ENCODE peak calls at places on chromosome 2, in four cellular contexts. One of them, this sample, is unnamed. For H3K4me1, the result is how much of the 10 kb centered on the place peaks cover.

GRCh38 chr2:106143495-106144215 is 50.4 kb downstream of the UXS1 start:
- DNase-seq in GM23248: peak
- DNase-seq in HCT116: no peak
- DNase-seq in PC-3: peak
- DNase-seq in this sample: no peak

GRCh38 chr2:41853427-41854191 is 194.2 kb upstream of the PKDCC start:
- DNase-seq in GM23248: peak
- DNase-seq in HCT116: peak
- DNase-seq in PC-3: peak
- DNase-seq in this sample: peak

GRCh38 chr2:234566622-234567021 is 69.7 kb upstream of the ARL4C start:
- DNase-seq in GM23248: no peak
- DNase-seq in HCT116: no peak
- DNase-seq in PC-3: no peak
- DNase-seq in this sample: no peak

GRCh38 chr2:230593765-230594164 is 118.9 kb upstream of the CAB39 start:
- DNase-seq in GM23248: no peak
- DNase-seq in HCT116: no peak
- DNase-seq in PC-3: no peak
- DNase-seq in this sample: no peak

GRCh38 chr2:675982-676646 is 1.1 kb downstream of the TMEM18 start:
- DNase-seq in GM23248: peak
- DNase-seq in HCT116: no peak
- DNase-seq in PC-3: peak
- DNase-seq in this sample: peak

GRCh38 chr2:239727776-239728600 is 297.2 kb downstream of the NDUFA10 start:
- DNase-seq in GM23248: no peak
- DNase-seq in HCT116: no peak
- DNase-seq in PC-3: no peak
- DNase-seq in this sample: no peak

GRCh38 chr2:177666408-177666807 is 273.8 kb downstream of the AGPS start:
- DNase-seq in GM23248: peak
- DNase-seq in HCT116: no peak
- DNase-seq in PC-3: no peak
- DNase-seq in this sample: no peak

GRCh38 chr2:207403950-207404349 is 125.8 kb upstream of the CREB1 start:
- DNase-seq in GM23248: no peak
- DNase-seq in HCT116: no peak
- DNase-seq in PC-3: no peak
- DNase-seq in this sample: no peak

GRCh38 chr2:28381225-28382180 is 11.2 kb upstream of the FOSL2 start:
- DNase-seq in GM23248: no peak
- DNase-seq in HCT116: no peak
- DNase-seq in PC-3: no peak
- DNase-seq in this sample: no peak

GRCh38 chr2:204183608-204184007 is 247.0 kb downstream of the ICOS start:
- DNase-seq in GM23248: no peak
- DNase-seq in HCT116: no peak
- DNase-seq in PC-3: peak
- DNase-seq in this sample: no peak

GRCh38 chr2:137813176-137813575 is 151.1 kb upstream of the HNMT start:
- DNase-seq in GM23248: no peak
- DNase-seq in HCT116: no peak
- DNase-seq in PC-3: no peak
- DNase-seq in this sample: no peak

GRCh38 chr2:96353032-96353561 is 17.5 kb downstream of the NCAPH start:
- DNase-seq in GM23248: peak
- DNase-seq in HCT116: no peak
- DNase-seq in PC-3: no peak
- DNase-seq in this sample: peak

GRCh38 chr2:109648041-109648527 is 33.9 kb downstream of the SOWAHC start:
- DNase-seq in GM23248: peak
- DNase-seq in HCT116: no peak
- DNase-seq in PC-3: no peak
- DNase-seq in this sample: no peak
- TF ChIP-seq EZH2phosphoT487 in GM23248: no peak
- TF ChIP-seq EZH2phosphoT487 in HCT116: no peak
- TF ChIP-seq EZH2phosphoT487 in PC-3: no peak
- TF ChIP-seq EZH2phosphoT487 in this sample: no peak

GRCh38 chr2:113888641-113889470 is 1.0 kb upstream of the ACTR3 start:
- DNase-seq in GM23248: no peak
- DNase-seq in HCT116: no peak
- DNase-seq in PC-3: no peak
- DNase-seq in this sample: no peak
- H3K4me1 ChIP-seq in GM23248: half or more
- H3K4me1 ChIP-seq in HCT116: under half
- H3K4me1 ChIP-seq in PC-3: half or more
- H3K4me1 ChIP-seq in this sample: under half

GRCh38 chr2:157442136-157442535 is 1.8 kb downstream of the CYTIP start:
- DNase-seq in GM23248: no peak
- DNase-seq in HCT116: no peak
- DNase-seq in PC-3: no peak
- DNase-seq in this sample: no peak
- H3K9ac ChIP-seq in GM23248: no peak
- H3K9ac ChIP-seq in HCT116: no peak
- H3K9ac ChIP-seq in PC-3: no peak
- H3K9ac ChIP-seq in this sample: no peak

GRCh38 chr2:159711562-159712193 is 628 bp upstream of the MARCHF7 start:
- DNase-seq in GM23248: no peak
- DNase-seq in HCT116: no peak
- DNase-seq in PC-3: no peak
- DNase-seq in this sample: no peak
- TF ChIP-seq EZH2phosphoT487 in GM23248: no peak
- TF ChIP-seq EZH2phosphoT487 in HCT116: no peak
- TF ChIP-seq EZH2phosphoT487 in PC-3: no peak
- TF ChIP-seq EZH2phosphoT487 in this sample: no peak

DNA sequence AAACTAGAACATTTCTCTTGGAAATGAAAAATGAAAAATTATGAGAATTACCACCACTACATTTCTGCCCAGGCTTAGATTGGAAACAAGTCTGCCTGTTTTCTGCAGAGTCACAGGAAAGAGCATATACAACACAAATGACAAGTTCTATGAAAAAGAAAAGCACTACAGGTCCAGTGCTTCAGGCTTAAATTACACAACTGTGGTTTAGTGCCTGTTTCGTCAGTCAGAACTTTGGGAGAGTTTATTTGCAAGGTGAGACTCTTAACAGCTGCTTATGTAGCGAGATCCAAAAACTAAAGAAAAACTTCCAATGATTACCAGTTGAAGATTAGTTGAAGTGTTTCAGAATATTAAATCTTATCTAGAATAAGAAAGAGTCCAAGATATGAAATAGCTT is 68.8 kb downstream of the RTN4 start:
- DNase-seq in GM23248: no peak
- DNase-seq in HCT116: no peak
- DNase-seq in PC-3: no peak
- DNase-seq in this sample: no peak
- H3K4me1 ChIP-seq in GM23248: half or more
- H3K4me1 ChIP-seq in HCT116: under half
- H3K4me1 ChIP-seq in PC-3: half or more
- H3K4me1 ChIP-seq in this sample: under half